ENCODE peak calls at places on chromosomes 4 and X, in ten cellular contexts. X is left cardiac atrium; B is activated CD4-positive, alpha-beta T cell treated with anti-CD3 and anti-CD28 coated beads for 4 hours; U is astrocyte of the cerebellum; V is iPS-NIHi11; W is tibial artery; I is occipital lobe; K is T-helper 2 cell; Z is CD14-positive monocyte; C is IMR-90. N is an unnamed sample.

GRCh38 chr4:6333301-6334202 is 63.9 kb downstream of the WFS1 start:
- DNase-seq in X (no peak), B (no peak), U (no peak), V (no peak), W (no peak), I (no peak), K (no peak), Z (no peak), C (no peak), N (no peak)

GRCh38 chr4:151703401-151703800 is 57.4 kb downstream of the GATB start:
- DNase-seq in X (no peak), B (no peak), U (no peak), V (no peak), W (no peak), I (no peak), K (no peak), Z (no peak), C (no peak), N (no peak)

GRCh38 chr4:88264338-88264737 is 20.0 kb downstream of the PPM1K start:
- DNase-seq in X (no peak), B (no peak), U (no peak), V (no peak), W (no peak), I (no peak), K (no peak), Z (no peak), C (no peak), N (no peak)

GRCh38 chr4:140260227-140260626 is 106.2 kb upstream of the MAML3 start:
- DNase-seq in X (no peak), B (no peak), U (peak), V (no peak), W (no peak), I (no peak), K (no peak), Z (no peak), C (peak), N (no peak)

GRCh38 chr4:6781561-6781960 is 966 bp upstream of the KIAA0232 start:
- DNase-seq in X (no peak), B (no peak), U (no peak), V (no peak), W (no peak), I (no peak), K (no peak), Z (no peak), C (no peak), N (no peak)

GRCh38 chrX:98141466-98141865 is 1257.8 kb downstream of the RPA4 start:
- DNase-seq in X (no peak), B (no peak), U (no peak), V (peak), W (no peak), I (no peak), K (no peak), Z (no peak), C (no peak), N (no peak)

GRCh38 chrX:57445046-57445445 is 146.8 kb upstream of the ZXDB start:
- DNase-seq in X (no peak), B (no peak), U (no peak), V (no peak), W (no peak), I (no peak), K (no peak), Z (no peak), C (no peak), N (no peak)

GRCh38 chrX:51893931-51894696 is 691 bp downstream of the MAGED1 start:
- DNase-seq in X (peak), B (no peak), U (no peak), V (peak), W (peak), I (peak), K (no peak), Z (no peak), C (peak), N (no peak)

GRCh38 chrX:154378059-154378798 is 866 bp upstream of the EMD start:
- DNase-seq in X (peak), B (no peak), U (no peak), V (no peak), W (peak), I (no peak), K (no peak), Z (no peak), C (peak), N (no peak)

GRCh38 chr4:46648088-46648744 is 258.3 kb upstream of the GABRA2 start:
- DNase-seq in X (no peak), B (no peak), U (peak), V (peak), W (no peak), I (no peak), K (no peak), Z (no peak), C (peak), N (no peak)

GRCh38 chr4:155931634-155932033 is 22.0 kb downstream of the CTSO start:
- DNase-seq in X (no peak), B (no peak), U (no peak), V (no peak), W (no peak), I (no peak), K (no peak), Z (no peak), C (no peak), N (no peak)

GRCh38 chr4:26916195-26916594 is 55.6 kb downstream of the STIM2 start:
- DNase-seq in X (no peak), B (no peak), U (no peak), V (no peak), W (no peak), I (no peak), K (no peak), Z (no peak), C (peak), N (no peak)

GRCh38 chr4:122588453-122589238 is 32.2 kb downstream of the IL21 start:
- DNase-seq in X (no peak), B (no peak), U (no peak), V (no peak), W (no peak), I (no peak), K (no peak), Z (no peak), C (peak), N (no peak)

GRCh38 chrX:64894454-64895038 is 81.7 kb downstream of the ZC4H2 start:
- DNase-seq in X (no peak), B (peak), U (no peak), V (peak), W (no peak), I (no peak), K (no peak), Z (no peak), C (peak), N (peak)

GRCh38 chr4:98262431-98262830 is 1.2 kb downstream of the RAP1GDS1 start:
- DNase-seq in X (no peak), B (no peak), U (no peak), V (no peak), W (no peak), I (no peak), K (no peak), Z (no peak), C (no peak), N (no peak)

GRCh38 chrX:19886888-19887531 is 390 bp downstream of the SH3KBP1 start:
- DNase-seq in X (no peak), B (peak), U (no peak), V (peak), W (peak), I (no peak), K (peak), Z (no peak), C (no peak), N (peak)

GRCh38 chr4:165364452-165365080 is 14.2 kb upstream of the CPE start:
- DNase-seq in X (no peak), B (no peak), U (no peak), V (no peak), W (no peak), I (no peak), K (no peak), Z (no peak), C (no peak), N (no peak)

GRCh38 chr4:48538358-48538757 is 48.3 kb downstream of the ZAR1 start:
- DNase-seq in X (no peak), B (no peak), U (no peak), V (no peak), W (no peak), I (no peak), K (no peak), Z (no peak), C (no peak), N (no peak)

GRCh38 chrX:102154218-102154860 is 1.4 kb downstream of the BEX5 start:
- DNase-seq in X (no peak), B (peak), U (no peak), V (no peak), W (no peak), I (peak), K (no peak), Z (no peak), C (no peak), N (peak)

GRCh38 chrX:96776966-96777365 is 92.3 kb downstream of the DIAPH2 start:
- DNase-seq in X (no peak), B (no peak), U (no peak), V (no peak), W (no peak), I (no peak), K (no peak), Z (no peak), C (peak), N (no peak)

GRCh38 chrX:10702031-10702430 is 81.6 kb upstream of the MID1 start:
- DNase-seq in X (no peak), B (no peak), U (no peak), V (no peak), W (no peak), I (no peak), K (no peak), Z (no peak), C (no peak), N (no peak)

GRCh38 chr4:151860561-151861093 is 99.8 kb upstream of the GATB start:
- DNase-seq in X (no peak), B (no peak), U (no peak), V (no peak), W (no peak), I (peak), K (no peak), Z (no peak), C (no peak), N (no peak)

GRCh38 chr4:186693159-186693815 is 30.4 kb downstream of the FAT1 start:
- DNase-seq in X (peak), B (no peak), U (peak), V (no peak), W (peak), I (no peak), K (no peak), Z (no peak), C (peak), N (no peak)

GRCh38 chr4:5203309-5203708 is 152.0 kb downstream of the STK32B start:
- DNase-seq in X (no peak), B (no peak), U (no peak), V (no peak), W (no peak), I (no peak), K (no peak), Z (no peak), C (peak), N (no peak)

GRCh38 chr4:7660640-7661039 is 225.9 kb upstream of the PSAPL1 start:
- DNase-seq in X (no peak), B (no peak), U (no peak), V (no peak), W (no peak), I (no peak), K (no peak), Z (no peak), C (no peak), N (no peak)

GRCh38 chr4:76011700-76012387 is 4.5 kb upstream of the CXCL9 start:
- DNase-seq in X (no peak), B (no peak), U (peak), V (peak), W (no peak), I (no peak), K (no peak), Z (no peak), C (peak), N (no peak)

GRCh38 chrX:107715331-107716044 is 60.1 kb downstream of the TSC22D3 start:
- DNase-seq in X (no peak), B (no peak), U (no peak), V (no peak), W (no peak), I (no peak), K (no peak), Z (no peak), C (peak), N (no peak)

N was measured in stimulated activated naive CD4-positive, alpha-beta T cell treated with Interleukin-2 at 50 U/mL for 16 hours.